ENCODE peak calls at places on chromosomes 7 and 10, in seven cellular contexts. D, Z, Q, U, W, Y and J are unnamed samples.

GRCh38 chr10:44975487-44976331 is 2.9 kb downstream of the DEPP1 start:
- DNase-seq in Q (peak), U (no peak), D (peak), Y (no peak), W (peak), Z (no peak), J (no peak)

GRCh38 chr10:23310443-23310842 is 34.2 kb downstream of the C10orf67 start:
- DNase-seq in D (no peak), Q (no peak), Z (no peak), U (no peak), W (no peak), Y (no peak), J (peak)

GRCh38 chr10:77037735-77038411 is 599.7 kb downstream of the KCNMA1 start:
- DNase-seq in W (no peak), Q (no peak), Y (no peak), D (no peak), Z (no peak), U (no peak), J (no peak)

GRCh38 chr10:91614254-91614624 is 18.6 kb downstream of the PPP1R3C start:
- DNase-seq in D (no peak), Y (no peak), U (no peak), Q (peak), Z (no peak), W (peak), J (no peak)

GRCh38 chr10:128572696-128573095 is 446.5 kb upstream of the MKI67 start:
- DNase-seq in Y (no peak), D (no peak), U (no peak), Q (no peak), W (no peak), Z (no peak), J (no peak)

GRCh38 chr10:59877191-59877671 is 29.1 kb downstream of the CCDC6 start:
- DNase-seq in U (no peak), W (peak), Z (no peak), Y (no peak), Q (peak), D (no peak), J (no peak)

GRCh38 chr7:18013936-18014335 is 13.7 kb downstream of the PRPS1L1 start:
- DNase-seq in Y (no peak), D (no peak), Z (no peak), Q (peak), W (no peak), U (no peak), J (no peak)

GRCh38 chr10:123081896-123082295 is 53.9 kb upstream of the HMX3 start:
- DNase-seq in D (no peak), Q (no peak), U (no peak), Y (no peak), Z (no peak), W (no peak), J (no peak)

GRCh38 chr7:42877852-42878251 is 34.0 kb downstream of the C7orf25 start:
- DNase-seq in D (no peak), U (no peak), Z (no peak), W (no peak), Y (no peak), Q (no peak), J (no peak)

GRCh38 chr7:109879429-109879828 is 1211.5 kb upstream of the LRRN3 start:
- DNase-seq in D (no peak), Z (no peak), W (no peak), Y (no peak), Q (no peak), U (no peak), J (no peak)

GRCh38 chr10:104631946-104632345 is 9.1 kb upstream of the SORCS3 start:
- DNase-seq in U (no peak), W (no peak), D (no peak), Z (no peak), Y (no peak), Q (no peak), J (no peak)

GRCh38 chr7:154451480-154452457 is 399.6 kb downstream of the DPP6 start:
- DNase-seq in D (no peak), Y (no peak), Q (no peak), U (no peak), Z (no peak), W (no peak), J (no peak)

GRCh38 chr10:123301077-123301875 is 147.1 kb downstream of the BUB3 start:
- DNase-seq in Z (no peak), Q (peak), U (peak), W (peak), D (peak), Y (no peak), J (peak)

GRCh38 chr10:77889277-77889903 is 37.2 kb downstream of the DLG5 start:
- DNase-seq in U (no peak), Y (no peak), Q (no peak), Z (peak), W (no peak), D (peak), J (no peak)

GRCh38 chr7:79185605-79186004 is 267.9 kb downstream of the MAGI2 start:
- DNase-seq in Y (no peak), D (no peak), W (no peak), U (no peak), Q (no peak), Z (no peak), J (no peak)

GRCh38 chr10:122310311-122311050 is 39.4 kb downstream of the BTBD16 start:
- DNase-seq in D (peak), Y (peak), U (peak), W (no peak), Z (no peak), Q (no peak), J (no peak)

GRCh38 chr7:1019255-1019785 is 25.0 kb upstream of the GPR146 start:
- DNase-seq in U (no peak), Q (no peak), Y (no peak), W (no peak), Z (no peak), D (no peak), J (no peak)

GRCh38 chr7:94996331-94996730 is 88.9 kb downstream of the PPP1R9A start:
- DNase-seq in W (no peak), Z (no peak), D (no peak), Y (no peak), U (no peak), Q (no peak), J (no peak)

GRCh38 chr7:48139461-48139860 is 31.8 kb upstream of the ABCA13 start:
- DNase-seq in D (peak), Y (no peak), Z (no peak), W (peak), U (peak), Q (peak), J (no peak)

GRCh38 chr10:75497997-75498797 is 66.8 kb downstream of the LRMDA start:
- DNase-seq in Y (no peak), Q (peak), W (peak), Z (no peak), U (no peak), D (peak), J (peak)

GRCh38 chr7:43108255-43109011 is 4.0 kb upstream of the HECW1 start:
- DNase-seq in Y (peak), W (peak), Z (peak), D (peak), Q (peak), U (peak), J (peak)

GRCh38 chr7:31794851-31795250 is 107.8 kb downstream of the PPP1R17 start:
- DNase-seq in U (no peak), Z (no peak), Q (peak), Y (no peak), D (no peak), W (no peak), J (no peak)

GRCh38 chr10:51759896-51760534 is 60.6 kb upstream of the CSTF2T start:
- DNase-seq in W (no peak), Z (no peak), U (no peak), Y (no peak), Q (no peak), D (no peak), J (no peak)

GRCh38 chr7:108358553-108358952 is 97.7 kb downstream of the NRCAM start:
- DNase-seq in U (peak), W (peak), D (peak), Y (no peak), Z (no peak), Q (peak), J (no peak)

GRCh38 chr10:117477961-117478670 is 64.4 kb upstream of the EMX2 start:
- DNase-seq in Y (no peak), W (no peak), Q (peak), Z (no peak), U (peak), D (peak), J (no peak)

GRCh38 chr10:55311823-55312431 is 510.9 kb upstream of the PCDH15 start:
- DNase-seq in W (no peak), Y (no peak), U (no peak), D (no peak), Z (no peak), Q (peak), J (no peak)

GRCh38 chr7:20141666-20142065 is 75.5 kb downstream of the MACC1 start:
- DNase-seq in Y (no peak), Z (no peak), W (peak), D (peak), U (no peak), Q (no peak), J (no peak)

GRCh38 chr7:73304071-73304470 is 4.6 kb downstream of the NSUN5 start:
- DNase-seq in Q (no peak), D (no peak), W (no peak), U (no peak), Z (no peak), Y (peak), J (no peak)

GRCh38 chr7:21430575-21430954 is 2.7 kb downstream of the SP4 start:
- DNase-seq in W (no peak), Z (no peak), Q (no peak), Y (no peak), D (no peak), U (no peak), J (no peak)

GRCh38 chr10:89633484-89633883 is 11.6 kb downstream of the PANK1 start:
- DNase-seq in W (peak), Q (peak), D (peak), Y (no peak), U (no peak), Z (no peak), J (no peak)

GRCh38 chr10:35355971-35356724 is 19.8 kb downstream of the CCNY start:
- DNase-seq in D (no peak), Y (no peak), W (no peak), Q (peak), Z (no peak), U (no peak), J (no peak)

GRCh38 chr7:154484406-154484805 is 432.2 kb downstream of the DPP6 start:
- DNase-seq in D (no peak), W (no peak), Z (no peak), U (no peak), Y (no peak), Q (no peak), J (no peak)

GRCh38 chr10:111481271-111482073 is 404.6 kb downstream of the ADRA2A start:
- DNase-seq in D (no peak), Y (no peak), Z (no peak), W (no peak), Q (peak), U (no peak), J (no peak)

GRCh38 chr10:50577681-50578350 is 45.9 kb downstream of the SGMS1 start:
- DNase-seq in W (peak), Y (no peak), D (peak), Q (peak), U (no peak), Z (no peak), J (peak)
- H3K27ac ChIP-seq in W (no peak), Y (peak), D (peak), Q (no peak), U (no peak), Z (no peak), J (peak)

GRCh38 chr10:62794306-62794705 is 10.2 kb upstream of the ADO start:
- DNase-seq in Q (peak), Z (no peak), U (no peak), W (no peak), Y (no peak), D (no peak), J (no peak)

GRCh38 chr10:62795093-62795492 is 9.4 kb upstream of the ADO start:
- DNase-seq in Q (no peak), U (no peak), Z (no peak), D (no peak), Y (no peak), W (no peak), J (no peak)

GRCh38 chr10:62792261-62792660 is 12.3 kb upstream of the ADO start:
- DNase-seq in D (no peak), Q (no peak), Z (no peak), U (no peak), W (no peak), Y (no peak), J (no peak)

GRCh38 chr10:62790571-62790970 is 13.9 kb upstream of the ADO start:
- DNase-seq in Z (no peak), W (no peak), Q (no peak), Y (no peak), U (no peak), D (no peak), J (no peak)

GRCh38 chr10:62795750-62796149 is 8.8 kb upstream of the ADO start:
- DNase-seq in W (no peak), U (no peak), D (no peak), Q (no peak), Z (no peak), Y (no peak), J (no peak)
- H3K27ac ChIP-seq in W (no peak), U (no peak), D (no peak), Q (no peak), Z (no peak), Y (no peak), J (peak)

GRCh38 chr7:149624419-149625338 is 127.1 kb upstream of the ZNF746 start:
- DNase-seq in D (peak), Z (peak), U (peak), W (peak), Q (peak), Y (peak), J (peak)
- H3K27ac ChIP-seq in D (peak), Z (no peak), U (peak), W (peak), Q (peak), Y (peak), J (peak)

DNA sequence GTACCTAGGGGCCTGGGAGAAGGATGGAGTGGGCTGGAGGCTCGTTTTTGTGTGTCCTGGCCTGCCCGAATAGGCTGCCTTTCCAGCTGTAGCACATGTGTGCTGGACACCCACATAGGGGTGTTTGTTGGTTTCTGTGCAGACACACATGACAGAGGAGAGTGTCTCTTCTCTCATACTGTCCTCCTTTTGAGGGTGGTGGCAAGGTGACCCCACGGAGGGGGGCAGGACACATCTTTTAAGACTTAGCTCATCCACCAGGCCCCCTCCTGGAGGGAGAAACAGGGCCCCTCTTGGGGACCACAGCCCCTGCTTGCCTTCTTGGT is 72.2 kb upstream of the PPIF start:
- DNase-seq in Y (no peak), U (no peak), W (no peak), Z (no peak), D (no peak), Q (no peak), J (no peak)
- H3K27ac ChIP-seq in Y (peak), U (no peak), W (peak), Z (no peak), D (peak), Q (peak), J (peak)

DNA sequence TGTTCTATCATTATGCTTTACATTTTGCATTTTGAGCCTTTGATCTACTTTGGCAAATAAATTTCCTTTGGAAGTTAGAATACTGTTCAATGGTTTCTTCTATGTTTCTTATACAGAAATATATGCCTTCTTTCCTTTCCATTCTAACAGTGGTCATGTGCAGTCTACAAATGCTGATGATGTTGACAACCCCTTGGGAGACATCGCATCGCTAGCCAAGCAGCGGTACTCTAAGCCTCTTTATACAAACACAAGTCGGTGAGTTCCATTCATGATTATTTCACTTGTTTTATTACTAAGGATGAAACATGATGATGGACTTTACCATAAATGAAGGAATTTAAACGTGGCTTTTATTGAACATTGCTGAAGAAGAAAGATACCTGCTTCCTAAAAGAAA is 48.1 kb upstream of the ZPBP start:
- DNase-seq in Q (no peak), W (no peak), Y (no peak), D (no peak), U (no peak), Z (no peak), J (no peak)
- H3K27ac ChIP-seq in Q (no peak), W (no peak), Y (no peak), D (no peak), U (no peak), Z (no peak), J (no peak)